ENCODE peak calls at places on chromosomes 12 and 14, in five cellular contexts. One of them, this sample, is unnamed.

GRCh38 chr12:53298154-53298553 is 1.3 kb upstream of the MYG1 start:
- DNase-seq in GM20000: no peak
- DNase-seq in HL-60: no peak
- DNase-seq in prostate gland: no peak
- DNase-seq in BJ: peak
- DNase-seq in this sample: peak

GRCh38 chr14:81427348-81428058 is 27.4 kb upstream of the STON2 start:
- DNase-seq in GM20000: no peak
- DNase-seq in HL-60: no peak
- DNase-seq in BJ: no peak
- DNase-seq in prostate gland: no peak
- DNase-seq in this sample: no peak

GRCh38 chr14:95475540-95476240 is 40.8 kb downstream of the SYNE3 start:
- DNase-seq in BJ: no peak
- DNase-seq in GM20000: no peak
- DNase-seq in prostate gland: no peak
- DNase-seq in HL-60: no peak
- DNase-seq in this sample: no peak

GRCh38 chr12:1594045-1594294 is 411 bp downstream of the FBXL14 start:
- DNase-seq in prostate gland: peak
- DNase-seq in BJ: no peak
- DNase-seq in HL-60: peak
- DNase-seq in GM20000: peak
- DNase-seq in this sample: no peak

GRCh38 chr12:66823857-66824570 is 145.1 kb upstream of the GRIP1 start:
- DNase-seq in HL-60: no peak
- DNase-seq in BJ: no peak
- DNase-seq in GM20000: no peak
- DNase-seq in prostate gland: peak
- DNase-seq in this sample: no peak

GRCh38 chr12:112887542-112887941 is 19.2 kb upstream of the OAS1 start:
- DNase-seq in BJ: no peak
- DNase-seq in GM20000: no peak
- DNase-seq in prostate gland: no peak
- DNase-seq in HL-60: no peak
- DNase-seq in this sample: no peak

GRCh38 chr12:115507951-115508722 is 769.4 kb downstream of the MED13L start:
- DNase-seq in BJ: no peak
- DNase-seq in prostate gland: no peak
- DNase-seq in HL-60: no peak
- DNase-seq in GM20000: no peak
- DNase-seq in this sample: no peak

GRCh38 chr14:94355191-94355794 is 32.2 kb upstream of the SERPINA6 start:
- DNase-seq in BJ: no peak
- DNase-seq in prostate gland: peak
- DNase-seq in GM20000: no peak
- DNase-seq in HL-60: no peak
- DNase-seq in this sample: peak

GRCh38 chr14:71739273-71739990 is 192.8 kb upstream of the RGS6 start:
- DNase-seq in BJ: no peak
- DNase-seq in HL-60: no peak
- DNase-seq in prostate gland: no peak
- DNase-seq in GM20000: no peak
- DNase-seq in this sample: no peak

DNA sequence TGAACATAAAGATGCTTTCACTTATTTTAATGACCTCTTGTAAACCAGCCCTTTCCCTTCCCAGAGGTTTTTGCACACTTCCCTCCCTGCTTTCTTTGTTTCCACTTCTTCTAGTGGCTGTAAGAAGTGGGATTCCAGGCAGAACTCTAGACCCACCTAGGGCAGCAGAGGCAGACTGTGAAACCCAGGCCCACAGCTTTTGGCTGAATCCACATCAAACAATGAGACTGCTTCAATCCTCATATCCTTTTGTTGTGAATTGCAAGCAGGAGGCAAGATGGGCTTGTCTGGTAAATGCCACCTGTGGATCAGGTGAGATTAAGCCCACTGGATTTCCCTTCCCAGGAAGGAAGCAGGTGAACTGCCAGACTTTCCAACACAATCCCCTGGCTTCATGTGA is 12.8 kb downstream of the CCDC177 start:
- DNase-seq in HL-60: no peak
- DNase-seq in BJ: no peak
- DNase-seq in GM20000: no peak
- DNase-seq in prostate gland: no peak
- DNase-seq in this sample: no peak
- TF ChIP-seq CTCF in HL-60: no peak
- TF ChIP-seq CTCF in BJ: no peak
- TF ChIP-seq CTCF in GM20000: no peak
- TF ChIP-seq CTCF in prostate gland: no peak
- TF ChIP-seq CTCF in this sample: no peak

GRCh38 chr12:123948401-123949117 is 24.1 kb downstream of the CCDC92 start:
- DNase-seq in prostate gland: no peak
- DNase-seq in BJ: no peak
- DNase-seq in HL-60: no peak
- DNase-seq in GM20000: no peak
- DNase-seq in this sample: no peak
- TF ChIP-seq CTCF in prostate gland: no peak
- TF ChIP-seq CTCF in BJ: no peak
- TF ChIP-seq CTCF in HL-60: no peak
- TF ChIP-seq CTCF in GM20000: no peak
- TF ChIP-seq CTCF in this sample: no peak

DNA sequence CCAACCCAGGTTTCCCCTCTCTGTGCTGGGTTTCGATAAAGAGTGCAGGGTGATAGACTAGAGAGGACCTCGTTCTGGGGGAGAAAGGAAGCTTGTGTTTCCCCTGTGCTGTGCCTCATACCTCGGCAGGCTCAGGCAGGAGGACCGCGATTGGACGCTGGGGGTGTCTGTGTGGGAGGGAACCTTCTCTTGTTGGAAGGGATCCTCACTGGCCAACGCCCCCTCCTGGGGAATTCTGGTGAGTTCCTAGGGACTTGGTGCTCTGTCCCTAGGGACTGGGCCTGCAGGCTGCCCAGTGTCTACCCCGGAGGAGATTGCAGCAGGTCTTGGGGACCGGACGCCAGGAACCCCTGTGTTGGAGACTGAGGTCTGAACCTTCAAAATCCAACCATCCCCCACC is 157.4 kb upstream of the PRMT8 start:
- DNase-seq in GM20000: no peak
- DNase-seq in prostate gland: no peak
- DNase-seq in HL-60: no peak
- DNase-seq in BJ: no peak
- DNase-seq in this sample: no peak
- TF ChIP-seq CTCF in GM20000: no peak
- TF ChIP-seq CTCF in prostate gland: no peak
- TF ChIP-seq CTCF in HL-60: no peak
- TF ChIP-seq CTCF in BJ: no peak
- TF ChIP-seq CTCF in this sample: no peak

GRCh38 chr12:108519558-108519957 is 4.5 kb downstream of the FICD start:
- DNase-seq in BJ: no peak
- DNase-seq in prostate gland: no peak
- DNase-seq in GM20000: no peak
- DNase-seq in HL-60: no peak
- DNase-seq in this sample: no peak
- TF ChIP-seq CTCF in BJ: no peak
- TF ChIP-seq CTCF in prostate gland: no peak
- TF ChIP-seq CTCF in GM20000: no peak
- TF ChIP-seq CTCF in HL-60: no peak
- TF ChIP-seq CTCF in this sample: no peak